ENCODE peak calls at places on chromosomes 4 and X, in five cellular contexts. One of them, this sample, is unnamed.

GRCh38 chrX:40012800-40013682 is 84.7 kb downstream of the BCOR start:
- DNase-seq in GM12891: no peak
- DNase-seq in H1: peak; percentile 54
- DNase-seq in K562: peak; percentile 66
- DNase-seq in HepG2: peak; percentile 67
- DNase-seq in this sample: no peak

GRCh38 chr4:174365018-174365587 is 81.4 kb downstream of the CEP44 start:
- DNase-seq in GM12891: no peak
- DNase-seq in H1: no peak
- DNase-seq in K562: peak; percentile 15
- DNase-seq in HepG2: peak; percentile 30
- DNase-seq in this sample: no peak

GRCh38 chr4:182141623-182142022 is 101.6 kb upstream of the TENM3 start:
- DNase-seq in GM12891: no peak
- DNase-seq in H1: no peak
- DNase-seq in K562: no peak
- DNase-seq in HepG2: no peak
- DNase-seq in this sample: no peak

GRCh38 chrX:22526339-22526738 is 253.6 kb downstream of the CBLL2 start:
- DNase-seq in GM12891: peak; percentile 0
- DNase-seq in H1: no peak
- DNase-seq in K562: no peak
- DNase-seq in HepG2: no peak
- DNase-seq in this sample: no peak

GRCh38 chr4:5683566-5683965 is 24.8 kb downstream of the EVC2 start:
- DNase-seq in GM12891: no peak
- DNase-seq in H1: no peak
- DNase-seq in K562: no peak
- DNase-seq in HepG2: no peak
- DNase-seq in this sample: no peak

GRCh38 chr4:73684097-73684496 is 56.3 kb upstream of the CXCL8 start:
- DNase-seq in GM12891: no peak
- DNase-seq in H1: no peak
- DNase-seq in K562: no peak
- DNase-seq in HepG2: no peak
- DNase-seq in this sample: no peak

GRCh38 chr4:100982345-100982744 is 365.0 kb downstream of the PPP3CA start:
- DNase-seq in GM12891: no peak
- DNase-seq in H1: no peak
- DNase-seq in K562: no peak
- DNase-seq in HepG2: no peak
- DNase-seq in this sample: no peak

GRCh38 chr4:112807083-112807482 is 170.1 kb downstream of the LARP7 start:
- DNase-seq in GM12891: no peak
- DNase-seq in H1: no peak
- DNase-seq in K562: no peak
- DNase-seq in HepG2: no peak
- DNase-seq in this sample: no peak

GRCh38 chrX:50618788-50619558 is 148.3 kb upstream of the DGKK start:
- DNase-seq in GM12891: no peak
- DNase-seq in H1: no peak
- DNase-seq in K562: no peak
- DNase-seq in HepG2: no peak
- DNase-seq in this sample: no peak

GRCh38 chr4:121707344-121707743 is 10.6 kb upstream of the ANXA5 start:
- DNase-seq in GM12891: no peak
- DNase-seq in H1: no peak
- DNase-seq in K562: no peak
- DNase-seq in HepG2: no peak
- DNase-seq in this sample: no peak

GRCh38 chr4:174425669-174426068 is 96.6 kb downstream of the HPGD start:
- DNase-seq in GM12891: no peak
- DNase-seq in H1: no peak
- DNase-seq in K562: no peak
- DNase-seq in HepG2: no peak
- DNase-seq in this sample: no peak

GRCh38 chr4:147778942-147779341 is 47.1 kb downstream of the ARHGAP10 start:
- DNase-seq in GM12891: no peak
- DNase-seq in H1: no peak
- DNase-seq in K562: no peak
- DNase-seq in HepG2: no peak
- DNase-seq in this sample: no peak

GRCh38 chrX:145953628-145954027 is 136.0 kb downstream of the SLITRK2 start:
- DNase-seq in GM12891: no peak
- DNase-seq in H1: no peak
- DNase-seq in K562: no peak
- DNase-seq in HepG2: no peak
- DNase-seq in this sample: no peak

GRCh38 chrX:80578518-80579105 is 158.4 kb downstream of the TENT5D start:
- DNase-seq in GM12891: no peak
- DNase-seq in H1: no peak
- DNase-seq in K562: peak; percentile 18
- DNase-seq in HepG2: peak; percentile 6
- DNase-seq in this sample: no peak

GRCh38 chrX:24838624-24839023 is 144.9 kb downstream of the POLA1 start:
- DNase-seq in GM12891: no peak
- DNase-seq in H1: no peak
- DNase-seq in K562: peak; percentile 7
- DNase-seq in HepG2: no peak
- DNase-seq in this sample: no peak

GRCh38 chr4:73853718-73854473 is 800 bp downstream of the PF4V1 start:
- DNase-seq in GM12891: no peak
- DNase-seq in H1: no peak
- DNase-seq in K562: no peak
- DNase-seq in HepG2: no peak
- DNase-seq in this sample: no peak

GRCh38 chrX:13669246-13669689 is 16.3 kb downstream of the TCEANC start:
- DNase-seq in GM12891: no peak
- DNase-seq in H1: no peak
- DNase-seq in K562: peak; percentile 49
- DNase-seq in HepG2: peak; percentile 52
- DNase-seq in this sample: no peak

GRCh38 chr4:181564616-181565015 is 678.6 kb upstream of the TENM3 start:
- DNase-seq in GM12891: no peak
- DNase-seq in H1: no peak
- DNase-seq in K562: no peak
- DNase-seq in HepG2: no peak
- DNase-seq in this sample: no peak

GRCh38 chrX:106341823-106342222 is 173.7 kb downstream of the PWWP3B start:
- DNase-seq in GM12891: no peak
- DNase-seq in H1: no peak
- DNase-seq in K562: no peak
- DNase-seq in HepG2: no peak
- DNase-seq in this sample: no peak

GRCh38 chr4:3791910-3792542 is 25.8 kb downstream of the ADRA2C start:
- DNase-seq in GM12891: no peak
- DNase-seq in H1: peak; percentile 95
- DNase-seq in K562: peak; percentile 66
- DNase-seq in HepG2: peak; percentile 54
- DNase-seq in this sample: no peak

GRCh38 chrX:2521092-2521926 is 20.5 kb upstream of the DHRSX start:
- DNase-seq in GM12891: no peak
- DNase-seq in H1: no peak
- DNase-seq in K562: no peak
- DNase-seq in HepG2: no peak
- DNase-seq in this sample: peak; percentile 42

GRCh38 chr4:67014592-67014991 is 530.7 kb downstream of the CENPC start:
- DNase-seq in GM12891: no peak
- DNase-seq in H1: no peak
- DNase-seq in K562: no peak
- DNase-seq in HepG2: peak; percentile 86
- DNase-seq in this sample: no peak

GRCh38 chr4:154004859-154005520 is 216.1 kb upstream of the SFRP2 start:
- DNase-seq in GM12891: no peak
- DNase-seq in H1: no peak
- DNase-seq in K562: no peak
- DNase-seq in HepG2: no peak
- DNase-seq in this sample: no peak

GRCh38 chr4:2935762-2936743 is 27.2 kb downstream of the NOP14 start:
- DNase-seq in GM12891: no peak
- DNase-seq in H1: no peak
- DNase-seq in K562: no peak
- DNase-seq in HepG2: no peak
- DNase-seq in this sample: no peak

GRCh38 chr4:1656132-1656531 is 28.0 kb downstream of the FAM53A start:
- DNase-seq in GM12891: no peak
- DNase-seq in H1: no peak
- DNase-seq in K562: no peak
- DNase-seq in HepG2: no peak
- DNase-seq in this sample: no peak

GRCh38 chr4:39446842-39447573 is 11.7 kb downstream of the RPL9 start:
- DNase-seq in GM12891: peak; percentile 56
- DNase-seq in H1: peak; percentile 80
- DNase-seq in K562: no peak
- DNase-seq in HepG2: no peak
- DNase-seq in this sample: peak; percentile 64

GRCh38 chr4:6773616-6774540 is 8.6 kb upstream of the KIAA0232 start:
- DNase-seq in GM12891: no peak
- DNase-seq in H1: no peak
- DNase-seq in K562: no peak
- DNase-seq in HepG2: peak; percentile 90
- DNase-seq in this sample: no peak

GRCh38 chrX:21373637-21374162 is 518 bp upstream of the CNKSR2 start:
- DNase-seq in GM12891: no peak
- DNase-seq in H1: no peak
- DNase-seq in K562: no peak
- DNase-seq in HepG2: no peak
- DNase-seq in this sample: no peak

GRCh38 chr4:20684852-20685763 is 15.2 kb upstream of the PACRGL start:
- DNase-seq in GM12891: no peak
- DNase-seq in H1: no peak
- DNase-seq in K562: peak; percentile 21
- DNase-seq in HepG2: no peak
- DNase-seq in this sample: no peak
- TF ChIP-seq TAF1 in GM12891: no peak
- TF ChIP-seq TAF1 in H1: no peak
- TF ChIP-seq TAF1 in K562: no peak
- TF ChIP-seq TAF1 in HepG2: no peak
- TF ChIP-seq TAF1 in this sample: no peak

GRCh38 chr4:18021720-18022571 is at the start of gene LCORL:
- DNase-seq in GM12891: peak; percentile 73
- DNase-seq in H1: peak; percentile 87
- DNase-seq in K562: peak; percentile 93
- DNase-seq in HepG2: peak; percentile 96
- DNase-seq in this sample: peak; percentile 70
- TF ChIP-seq POLR2A in GM12891: no peak
- TF ChIP-seq POLR2A in H1: no peak
- TF ChIP-seq POLR2A in K562: peak; percentile 79
- TF ChIP-seq POLR2A in HepG2: peak; percentile 57
- TF ChIP-seq POLR2A in this sample: no peak

GRCh38 chr4:184265566-184266351 is 48.1 kb upstream of the ENPP6 start:
- DNase-seq in GM12891: no peak
- DNase-seq in H1: peak; percentile 40
- DNase-seq in K562: peak; percentile 31
- DNase-seq in HepG2: no peak
- DNase-seq in this sample: no peak

GRCh38 chr4:184269879-184270430 is 52.3 kb upstream of the ENPP6 start:
- DNase-seq in GM12891: no peak
- DNase-seq in H1: no peak
- DNase-seq in K562: no peak
- DNase-seq in HepG2: no peak
- DNase-seq in this sample: no peak

GRCh38 chr4:184267206-184267608 is 49.5 kb upstream of the ENPP6 start:
- DNase-seq in GM12891: no peak
- DNase-seq in H1: no peak
- DNase-seq in K562: no peak
- DNase-seq in HepG2: no peak
- DNase-seq in this sample: no peak

GRCh38 chr4:184268574-184269160 is 51.0 kb upstream of the ENPP6 start:
- DNase-seq in GM12891: no peak
- DNase-seq in H1: no peak
- DNase-seq in K562: peak; percentile 37
- DNase-seq in HepG2: no peak
- DNase-seq in this sample: no peak

DNA sequence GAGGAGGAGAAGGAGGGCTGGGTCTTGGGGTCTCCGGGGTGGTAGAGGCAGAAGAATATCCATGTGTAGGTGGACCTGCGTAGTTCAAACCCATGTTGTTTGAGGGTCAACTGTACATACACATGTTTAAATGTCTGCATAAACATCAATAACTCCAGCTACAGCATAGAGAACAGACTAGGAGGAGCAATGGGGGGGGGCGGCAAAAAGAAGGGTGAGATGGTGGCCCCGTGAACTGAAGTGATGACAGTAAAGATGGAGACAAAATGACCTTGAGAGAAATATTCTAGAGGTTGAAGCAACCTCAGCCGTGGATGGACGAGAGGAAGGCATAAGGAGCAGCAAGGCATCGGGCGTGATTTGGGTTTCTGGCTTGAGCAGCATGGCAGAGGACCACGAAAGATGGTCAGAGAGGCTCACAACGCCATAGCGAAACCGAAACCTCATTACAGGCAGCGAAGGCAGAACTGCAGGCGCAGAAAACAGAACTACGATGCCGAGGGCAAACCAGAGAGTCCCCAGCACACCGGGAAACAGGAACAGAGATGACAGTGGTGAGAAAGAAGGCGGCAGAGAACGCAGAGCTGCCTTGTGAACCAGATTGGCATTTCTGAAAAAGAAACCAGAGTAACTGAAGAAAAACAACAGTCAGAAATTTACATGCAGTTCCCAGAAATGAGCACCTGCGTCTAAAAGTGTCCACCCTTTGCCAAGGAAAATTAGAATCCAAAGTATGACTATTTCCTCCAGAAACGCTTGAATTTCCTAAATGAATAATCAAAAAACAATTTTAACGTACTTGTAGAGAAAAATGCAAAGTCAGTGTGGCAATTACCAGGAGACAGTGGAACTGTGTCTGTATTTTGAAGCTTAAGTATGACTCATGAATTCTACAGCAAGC is 50.2 kb upstream of the ENPP6 start:
- DNase-seq in GM12891: no peak
- DNase-seq in H1: no peak
- DNase-seq in K562: peak; percentile 45
- DNase-seq in HepG2: peak; percentile 43
- DNase-seq in this sample: no peak
- TF ChIP-seq POLR2AphosphoS5 in GM12891: peak; percentile 86
- TF ChIP-seq POLR2AphosphoS5 in H1: no peak
- TF ChIP-seq POLR2AphosphoS5 in K562: no peak
- TF ChIP-seq POLR2AphosphoS5 in HepG2: no peak
- TF ChIP-seq POLR2AphosphoS5 in this sample: peak; percentile 53

DNA sequence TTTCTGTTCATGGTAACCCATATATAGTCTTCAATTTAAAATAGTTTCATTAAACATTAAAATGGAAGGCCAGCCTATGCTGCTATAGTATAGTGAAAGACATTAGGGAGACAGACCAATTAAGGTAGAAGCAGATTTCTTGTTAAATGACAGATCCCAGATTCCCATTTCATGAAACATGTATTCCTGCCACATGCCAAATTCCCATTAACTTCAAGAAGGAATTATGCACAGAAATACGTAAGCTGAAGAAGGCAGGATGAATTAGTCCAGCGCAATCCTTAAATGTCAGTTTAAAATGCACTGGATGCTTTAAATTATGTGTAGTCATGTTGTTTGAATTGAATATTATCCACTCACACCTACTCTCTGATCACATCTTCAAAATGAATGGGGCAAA is 424.9 kb downstream of the SH2D1A start:
- DNase-seq in GM12891: no peak
- DNase-seq in H1: no peak
- DNase-seq in K562: no peak
- DNase-seq in HepG2: no peak
- DNase-seq in this sample: no peak
- TF ChIP-seq TAF1 in GM12891: no peak
- TF ChIP-seq TAF1 in H1: no peak
- TF ChIP-seq TAF1 in K562: no peak
- TF ChIP-seq TAF1 in HepG2: no peak
- TF ChIP-seq TAF1 in this sample: no peak